ENCODE peak calls at places on chromosomes 4 and X, in eight cellular contexts. D is tibial artery; I is GM04503; J is caudate nucleus; N is activated CD8-positive, alpha-beta memory T cell treated with anti-CD3 and anti-CD28 coated beads for 48 hours; E is gastrocnemius medialis; V is RPMI7951; C is progenitor cell of endocrine pancreas. M is an unnamed sample.

GRCh38 chrX:21838937-21839333 is 482 bp upstream of the MBTPS2 start:
- DNase-seq in C (no peak), E (no peak), I (no peak), J (no peak), N (no peak), V (peak), D (no peak), M (peak)

GRCh38 chr4:128868758-128869157 is 59.3 kb downstream of the JADE1 start:
- DNase-seq in V (peak), N (no peak), C (no peak), D (no peak), J (no peak), E (no peak), I (no peak), M (no peak)

GRCh38 chr4:18138076-18138665 is 116.6 kb upstream of the LCORL start:
- DNase-seq in C (no peak), N (no peak), D (no peak), J (no peak), V (no peak), E (no peak), I (no peak), M (no peak)

GRCh38 chr4:117771647-117772337 is 262.5 kb upstream of the NDST3 start:
- DNase-seq in D (no peak), J (no peak), N (no peak), C (no peak), I (no peak), V (no peak), E (no peak), M (no peak)

GRCh38 chr4:41176357-41176756 is 38.0 kb downstream of the APBB2 start:
- DNase-seq in J (no peak), I (peak), E (no peak), V (peak), D (no peak), N (no peak), C (no peak), M (no peak)

GRCh38 chr4:75892508-75892907 is 9.7 kb downstream of the PPEF2 start:
- DNase-seq in V (no peak), D (no peak), I (no peak), N (no peak), C (no peak), E (no peak), J (no peak), M (no peak)

GRCh38 chr4:1081689-1082040 is 31.7 kb downstream of the RNF212 start:
- DNase-seq in C (no peak), D (no peak), J (no peak), I (no peak), N (no peak), V (peak), E (no peak), M (no peak)

GRCh38 chrX:129495941-129496340 is 27.3 kb downstream of the SMARCA1 start:
- DNase-seq in E (no peak), V (peak), N (no peak), D (no peak), J (no peak), I (no peak), C (no peak), M (no peak)

GRCh38 chrX:25206761-25207160 is 191.0 kb upstream of the ARX start:
- DNase-seq in I (peak), N (no peak), J (no peak), D (no peak), V (peak), C (no peak), E (no peak), M (no peak)

GRCh38 chr4:75135068-75135825 is 202.3 kb downstream of the PARM1 start:
- DNase-seq in E (no peak), C (no peak), J (no peak), N (no peak), D (no peak), V (no peak), I (no peak), M (no peak)

GRCh38 chrX:22652596-22652995 is 347.2 kb upstream of the DDX53 start:
- DNase-seq in J (no peak), N (no peak), I (no peak), E (peak), D (no peak), V (peak), C (no peak), M (no peak)

GRCh38 chrX:1472975-1473374 is 20.3 kb upstream of the ASMTL start:
- DNase-seq in D (no peak), V (no peak), E (no peak), J (no peak), N (no peak), I (no peak), C (no peak), M (no peak)

GRCh38 chr4:22129454-22130075 is 181.0 kb upstream of the KCNIP4 start:
- DNase-seq in V (peak), N (no peak), I (no peak), J (no peak), E (no peak), D (no peak), C (no peak), M (no peak)

GRCh38 chrX:105564536-105564935 is 257.8 kb upstream of the NRK start:
- DNase-seq in I (peak), N (no peak), V (peak), J (no peak), E (no peak), C (no peak), D (no peak), M (no peak)

GRCh38 chrX:54248309-54248708 is 65.3 kb upstream of the FAM120C start:
- DNase-seq in J (no peak), N (no peak), E (no peak), D (no peak), I (no peak), C (no peak), V (peak), M (peak)

GRCh38 chr4:37590016-37590415 is 96.2 kb downstream of the RELL1 start:
- DNase-seq in J (no peak), N (no peak), D (no peak), I (no peak), E (no peak), V (no peak), C (no peak), M (no peak)

GRCh38 chr4:165384608-165385007 is 5.8 kb downstream of the CPE start:
- DNase-seq in N (no peak), V (peak), E (no peak), J (no peak), D (no peak), I (no peak), C (no peak), M (peak)

GRCh38 chrX:16113978-16114554 is 9.3 kb upstream of the GRPR start:
- DNase-seq in E (no peak), N (no peak), I (peak), J (no peak), V (no peak), C (no peak), D (no peak), M (no peak)

GRCh38 chr4:15902741-15903140 is 35.8 kb downstream of the FGFBP1 start:
- DNase-seq in V (no peak), I (no peak), N (no peak), D (no peak), E (no peak), C (no peak), J (no peak), M (no peak)

GRCh38 chrX:4560192-4560591 is 846.7 kb upstream of the PRKX start:
- DNase-seq in I (no peak), J (no peak), E (no peak), N (no peak), D (no peak), V (peak), C (no peak), M (no peak)

GRCh38 chr4:177380730-177381287 is 61.4 kb downstream of the AGA start:
- DNase-seq in E (no peak), C (no peak), I (no peak), V (peak), D (no peak), J (no peak), N (no peak), M (no peak)

GRCh38 chrX:149937881-149938426 is 337 bp downstream of the EOLA2 start:
- DNase-seq in V (peak), N (no peak), D (peak), C (peak), E (no peak), J (no peak), I (no peak), M (no peak)

GRCh38 chr4:157075811-157076577 is at the start of gene GLRB:
- DNase-seq in E (no peak), I (no peak), C (peak), J (peak), V (peak), N (no peak), D (peak), M (no peak)

GRCh38 chr4:98659106-98659592 is 738 bp upstream of the TSPAN5 start:
- DNase-seq in D (no peak), J (no peak), V (peak), I (no peak), E (no peak), N (no peak), C (no peak), M (peak)

GRCh38 chr4:83362492-83363329 is 28.1 kb upstream of the HPSE start:
- DNase-seq in E (no peak), C (no peak), V (peak), J (no peak), D (no peak), N (no peak), I (no peak), M (peak)

GRCh38 chrX:110327336-110327735 is 9.5 kb upstream of the AMMECR1 start:
- DNase-seq in I (no peak), E (no peak), D (no peak), J (no peak), C (no peak), V (no peak), N (no peak), M (no peak)

GRCh38 chr4:98803287-98803677 is 125.7 kb downstream of the EIF4E start:
- DNase-seq in D (no peak), N (no peak), E (no peak), I (no peak), C (no peak), J (no peak), V (no peak), M (no peak)

GRCh38 chrX:15158736-15159406 is 111.0 kb downstream of the ASB9 start:
- DNase-seq in E (no peak), I (no peak), V (no peak), C (no peak), N (no peak), D (no peak), J (no peak), M (no peak)

GRCh38 chr4:20019310-20020015 is 232.2 kb upstream of the SLIT2 start:
- DNase-seq in D (no peak), V (no peak), N (no peak), C (no peak), E (no peak), I (no peak), J (no peak), M (no peak)

GRCh38 chr4:147103403-147103946 is 157.8 kb upstream of the TTC29 start:
- DNase-seq in D (peak), J (no peak), E (peak), I (peak), V (peak), N (no peak), C (no peak), M (no peak)

GRCh38 chr4:158671915-158672806 is at the start of gene ETFDH:
- DNase-seq in C (peak), E (peak), I (peak), V (peak), N (peak), D (peak), J (peak), M (peak)

GRCh38 chr4:149574973-149575372 is 240.7 kb downstream of the IQCM start:
- DNase-seq in C (no peak), D (no peak), I (no peak), N (no peak), E (no peak), V (no peak), J (no peak), M (no peak)

GRCh38 chrX:130575831-130576404 is 174.1 kb downstream of the RBMX2 start:
- DNase-seq in C (peak), I (no peak), J (no peak), V (peak), E (no peak), D (peak), N (no peak), M (peak)

GRCh38 chrX:30538271-30538670 is 39.3 kb downstream of the TASL start:
- DNase-seq in E (no peak), N (no peak), V (no peak), J (no peak), C (no peak), D (no peak), I (no peak), M (no peak)

GRCh38 chr4:53461244-53461643 is 83.8 kb downstream of the FIP1L1 start:
- DNase-seq in V (no peak), I (no peak), N (no peak), C (no peak), E (no peak), J (no peak), D (no peak), M (no peak)

GRCh38 chr4:143358923-143359694 is 22.4 kb downstream of the GAB1 start:
- DNase-seq in N (no peak), V (peak), C (no peak), J (no peak), D (no peak), I (no peak), E (no peak), M (peak)